ENCODE peak calls at places on chromosomes 7 and 10, in nine cellular contexts. K is breast epithelium, G is GM23338, P is IMR-90, Z is foreskin fibroblast, E is kidney, Q is colonic mucosa, A is endothelial cell of umbilical vein, W is cardiac fibroblast. V is an unnamed sample.

GRCh38 chr7:55504093-55504859 is 68.0 kb downstream of the VOPP1 start:
- DNase-seq in K (no peak), G (no peak), P (peak; percentile 44), Z (peak; percentile 63), E (peak; percentile 64), Q (no peak), A (no peak), W (peak; percentile 26), V (no peak)

GRCh38 chr7:111384065-111384891 is 178.0 kb downstream of the IMMP2L start:
- DNase-seq in K (no peak), G (no peak), P (peak; percentile 73), Z (peak; percentile 58), E (no peak), Q (no peak), A (peak; percentile 36), W (peak; percentile 76), V (no peak)

GRCh38 chr10:86655596-86655995 is 1.2 kb downstream of the OPN4 start:
- DNase-seq in K (peak; percentile 2), G (no peak), P (no peak), Z (no peak), E (peak; percentile 12), Q (no peak), A (no peak), W (no peak), V (no peak)

GRCh38 chr10:30441974-30442606 is 8.1 kb downstream of the MAP3K8 start:
- DNase-seq in K (no peak), G (no peak), P (no peak), Z (no peak), E (no peak), Q (no peak), A (no peak), W (no peak), V (no peak)

GRCh38 chr7:16051561-16052280 is 365.2 kb upstream of the MEOX2 start:
- DNase-seq in K (no peak), G (no peak), P (peak; percentile 45), Z (peak; percentile 64), E (no peak), Q (no peak), A (no peak), W (peak; percentile 77), V (no peak)

GRCh38 chr7:15158141-15158810 is 255.7 kb upstream of the DGKB start:
- DNase-seq in K (no peak), G (no peak), P (no peak), Z (no peak), E (no peak), Q (no peak), A (peak; percentile 86), W (peak; percentile 82), V (no peak)

GRCh38 chr7:32169236-32169635 is 99.0 kb upstream of the PDE1C start:
- DNase-seq in K (no peak), G (no peak), P (no peak), Z (no peak), E (no peak), Q (no peak), A (no peak), W (no peak), V (no peak)

GRCh38 chr7:45151967-45152366 is 5.6 kb upstream of the RAMP3 start:
- DNase-seq in K (no peak), G (no peak), P (no peak), Z (no peak), E (no peak), Q (no peak), A (no peak), W (no peak), V (no peak)

GRCh38 chr7:46908770-46909169 is 673.1 kb downstream of the TNS3 start:
- DNase-seq in K (no peak), G (no peak), P (peak; percentile 78), Z (peak; percentile 78), E (no peak), Q (no peak), A (peak; percentile 49), W (peak; percentile 88), V (peak; percentile 79)

GRCh38 chr10:33965795-33966581 is 631.5 kb upstream of the NRP1 start:
- DNase-seq in K (no peak), G (no peak), P (no peak), Z (no peak), E (no peak), Q (no peak), A (no peak), W (no peak), V (no peak)

GRCh38 chr10:5666324-5667220 is at the start of gene ASB13:
- DNase-seq in K (no peak), G (peak; percentile 87), P (peak; percentile 20), Z (peak; percentile 85), E (peak; percentile 93), Q (peak; percentile 88), A (peak; percentile 40), W (peak; percentile 37), V (no peak)

GRCh38 chr7:682810-683209 is 43.7 kb upstream of the DNAAF5 start:
- DNase-seq in K (peak; percentile 43), G (no peak), P (no peak), Z (no peak), E (peak; percentile 52), Q (no peak), A (no peak), W (no peak), V (no peak)

GRCh38 chr7:102289051-102289450 is 2.4 kb downstream of the SH2B2 start:
- DNase-seq in K (no peak), G (no peak), P (no peak), Z (no peak), E (no peak), Q (no peak), A (no peak), W (no peak), V (no peak)

GRCh38 chr7:102286237-102287081 is at the start of gene SH2B2:
- DNase-seq in K (no peak), G (peak; percentile 76), P (peak; percentile 49), Z (peak; percentile 82), E (peak; percentile 93), Q (peak; percentile 70), A (peak; percentile 44), W (peak; percentile 64), V (no peak)

GRCh38 chr7:102287082-102287464 is 405 bp downstream of the SH2B2 start:
- DNase-seq in K (no peak), G (no peak), P (no peak), Z (no peak), E (no peak), Q (no peak), A (peak; percentile 30), W (no peak), V (no peak)

GRCh38 chr7:102287465-102288146 is 938 bp downstream of the SH2B2 start:
- DNase-seq in K (no peak), G (peak; percentile 76), P (no peak), Z (peak; percentile 68), E (no peak), Q (peak; percentile 52), A (no peak), W (no peak), V (no peak)

DNA sequence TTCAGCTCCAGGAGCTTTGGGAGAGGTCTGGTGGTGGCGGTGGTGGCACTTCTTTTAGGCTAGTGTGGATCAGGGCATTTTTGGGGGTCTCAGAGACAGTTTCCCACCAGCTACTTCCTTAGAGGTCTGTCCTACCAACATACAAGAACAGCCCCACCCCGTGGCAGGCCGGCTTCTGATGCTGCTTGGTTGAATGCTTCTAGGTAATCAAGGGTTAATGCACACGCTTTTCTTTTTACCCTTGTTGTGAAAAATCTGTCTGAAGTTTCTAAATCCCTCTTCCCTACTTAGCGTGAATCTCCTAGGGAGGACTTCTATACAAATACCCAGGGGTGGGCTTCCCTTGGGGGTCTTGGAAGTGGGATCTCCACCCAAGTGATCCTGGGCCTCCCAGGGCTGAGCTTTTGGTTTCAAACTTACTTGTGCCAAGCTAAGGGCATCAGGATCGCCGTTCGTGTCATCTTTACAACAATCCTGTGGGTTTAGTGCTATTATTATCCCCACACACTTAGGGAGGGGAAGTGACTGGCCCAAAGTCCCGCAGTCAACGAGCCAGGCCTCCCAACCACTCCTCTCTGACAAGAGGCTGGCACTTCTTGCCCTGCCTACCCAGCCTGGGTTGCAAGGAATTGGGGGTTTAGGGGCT is 1.7 kb downstream of the SH2B2 start:
- DNase-seq in K (no peak), G (no peak), P (no peak), Z (peak; percentile 43), E (no peak), Q (no peak), A (no peak), W (no peak), V (no peak)
- TF ChIP-seq CTCF in K (no peak), G (peak; percentile 24), P (no peak), Z (peak; percentile 8), E (no peak), Q (no peak), A (no peak), W (peak; percentile 2), V (no peak)

GRCh38 chr7:154929006-154929726 is 73.8 kb downstream of the PAXIP1 start:
- DNase-seq in K (no peak), G (no peak), P (no peak), Z (peak; percentile 20), E (no peak), Q (peak; percentile 44), A (peak; percentile 9), W (no peak), V (no peak)

GRCh38 chr7:154928136-154929005 is 74.6 kb downstream of the PAXIP1 start:
- DNase-seq in K (no peak), G (peak; percentile 59), P (peak; percentile 93), Z (peak; percentile 91), E (no peak), Q (peak; percentile 40), A (peak; percentile 99), W (peak; percentile 97), V (peak; percentile 92)

GRCh38 chr7:154931906-154932305 is 71.0 kb downstream of the PAXIP1 start:
- DNase-seq in K (no peak), G (no peak), P (peak; percentile 15), Z (no peak), E (no peak), Q (no peak), A (no peak), W (peak; percentile 27), V (no peak)

DNA sequence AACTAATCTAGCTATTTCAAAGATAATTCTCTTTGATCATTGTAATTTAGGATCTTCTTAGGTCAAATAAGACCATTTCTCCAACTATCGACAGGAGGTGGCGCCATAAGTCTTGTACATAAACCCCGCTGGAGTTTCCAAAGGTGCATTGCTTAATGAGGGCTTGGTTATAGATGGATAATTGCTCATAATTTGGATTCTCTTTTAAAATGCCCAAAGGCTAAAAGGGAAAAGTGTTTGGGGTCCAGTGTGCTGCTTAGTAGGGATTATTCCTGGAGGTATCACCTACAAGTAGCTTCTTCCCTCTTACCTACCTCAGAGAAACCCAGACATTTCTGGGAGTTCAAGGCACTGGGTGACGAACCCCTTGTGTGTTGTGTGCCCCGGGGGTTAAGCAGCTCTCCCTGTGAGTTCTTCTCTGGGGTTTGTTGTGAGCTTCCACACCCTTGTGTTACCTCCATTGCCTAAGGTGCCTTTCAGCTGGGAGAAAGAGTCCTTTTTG is 75.2 kb downstream of the PAXIP1 start:
- DNase-seq in K (no peak), G (peak; percentile 93), P (peak; percentile 87), Z (peak; percentile 92), E (no peak), Q (peak; percentile 87), A (peak; percentile 86), W (peak; percentile 96), V (peak; percentile 60)
- H3K4me3 ChIP-seq in K (peak overlapping the region; percentile 65), G (no peak overlapping the region), P (peak overlapping the region; percentile 42), Z (peak overlapping the region; percentile 68), E (peak overlapping the region; percentile 90), Q (peak overlapping the region; percentile 55), A (peak overlapping the region; percentile 45), W (peak overlapping the region; percentile 65), V (peak overlapping the region; percentile 51)

GRCh38 chr7:57305192-57305748 is 144.7 kb upstream of the ZNF716 start:
- DNase-seq in K (no peak), G (peak; percentile 0), P (no peak), Z (no peak), E (no peak), Q (no peak), A (no peak), W (no peak), V (no peak)
- TF ChIP-seq CTCF in K (no peak), G (peak; percentile 4), P (no peak), Z (no peak), E (no peak), Q (no peak), A (no peak), W (peak; percentile 7), V (peak; percentile 29)

GRCh38 chr10:117360994-117361667 is 14.1 kb downstream of the PDZD8 start:
- DNase-seq in K (no peak), G (no peak), P (peak; percentile 30), Z (peak; percentile 55), E (no peak), Q (no peak), A (peak; percentile 47), W (peak; percentile 63), V (no peak)
- H3K4me3 ChIP-seq in K (no peak overlapping the region), G (no peak overlapping the region), P (no peak overlapping the region), Z (no peak overlapping the region), E (no peak overlapping the region), Q (no peak overlapping the region), A (no peak overlapping the region), W (no peak overlapping the region), V (no peak overlapping the region)